ENCODE peak calls at places on chromosomes 3 and 15, in four cellular contexts. X, R, F and Z are unnamed samples.

GRCh38 chr15:59349715-59350420 is 22.8 kb downstream of the MYO1E start:
- DNase-seq in X (no peak), R (no peak), F (no peak), Z (no peak)

GRCh38 chr3:122215592-122216298 is 32.3 kb downstream of the CASR start:
- DNase-seq in X (no peak), R (no peak), F (no peak), Z (no peak)

GRCh38 chr3:61060421-61060861 is 190.8 kb downstream of the FHIT start:
- DNase-seq in X (no peak), R (no peak), F (no peak), Z (no peak)

GRCh38 chr3:63937661-63938651 is 25.8 kb upstream of the SCAANT1 start:
- DNase-seq in X (no peak), R (no peak), F (no peak), Z (no peak)

GRCh38 chr3:171840484-171840830 is 2.7 kb upstream of the TMEM212 start:
- DNase-seq in X (no peak), R (no peak), F (no peak), Z (no peak)

GRCh38 chr3:101433652-101434051 is 79.4 kb downstream of the SENP7 start:
- DNase-seq in X (no peak), R (no peak), F (no peak), Z (no peak)

GRCh38 chr15:64833690-64834089 is 8.0 kb upstream of the PLEKHO2 start:
- DNase-seq in X (no peak), R (no peak), F (no peak), Z (no peak)

GRCh38 chr3:120559228-120560061 is 36.7 kb upstream of the NDUFB4 start:
- DNase-seq in X (peak; percentile 39), R (peak; percentile 76), F (peak; percentile 6), Z (no peak)

GRCh38 chr15:58038426-58039106 is 26.9 kb downstream of the ALDH1A2 start:
- DNase-seq in X (peak; percentile 35), R (peak; percentile 47), F (peak; percentile 63), Z (peak; percentile 21)

GRCh38 chr3:153714588-153715285 is 406.5 kb upstream of the ARHGEF26 start:
- DNase-seq in X (no peak), R (no peak), F (no peak), Z (no peak)

GRCh38 chr15:73323956-73324355 is 44.8 kb downstream of the HCN4 start:
- DNase-seq in X (no peak), R (no peak), F (no peak), Z (no peak)

GRCh38 chr3:106317141-106318055 is 448.6 kb upstream of the CBLB start:
- DNase-seq in X (no peak), R (no peak), F (no peak), Z (no peak)

GRCh38 chr3:163126115-163126514 is 1629.5 kb downstream of the OTOL1 start:
- DNase-seq in X (no peak), R (no peak), F (no peak), Z (no peak)

GRCh38 chr3:42216820-42217416 is 49.1 kb downstream of the CCK start:
- DNase-seq in X (no peak), R (no peak), F (no peak), Z (no peak)

GRCh38 chr3:170477395-170477794 is 58.7 kb downstream of the CLDN11 start:
- DNase-seq in X (no peak), R (no peak), F (no peak), Z (no peak)

GRCh38 chr15:93127286-93127685 is 38.3 kb upstream of the RGMA start:
- DNase-seq in X (no peak), R (no peak), F (no peak), Z (no peak)

GRCh38 chr3:32568953-32569352 is 1.7 kb downstream of the DYNC1LI1 start:
- DNase-seq in X (no peak), R (no peak), F (no peak), Z (no peak)

GRCh38 chr3:8839607-8840325 is 70.4 kb upstream of the OXTR start:
- DNase-seq in X (no peak), R (no peak), F (no peak), Z (no peak)

GRCh38 chr3:185561374-185561943 is 9.1 kb upstream of the LIPH start:
- DNase-seq in X (no peak), R (no peak), F (no peak), Z (no peak)

GRCh38 chr3:186815490-186815889 is 9.2 kb upstream of the RFC4 start:
- DNase-seq in X (peak; percentile 74), R (no peak), F (no peak), Z (no peak)

GRCh38 chr3:106566277-106566676 is 697.5 kb upstream of the CBLB start:
- DNase-seq in X (peak; percentile 36), R (no peak), F (no peak), Z (no peak)

GRCh38 chr3:114365268-114365667 is 71.4 kb downstream of the TIGIT start:
- DNase-seq in X (no peak), R (no peak), F (no peak), Z (no peak)

GRCh38 chr3:26652157-26652556 is 29.6 kb downstream of the LRRC3B start:
- DNase-seq in X (no peak), R (no peak), F (no peak), Z (no peak)

GRCh38 chr15:63600001-63600645 is 2.9 kb downstream of the FBXL22 start:
- DNase-seq in X (peak; percentile 50), R (no peak), F (no peak), Z (no peak)

GRCh38 chr15:58547628-58548307 is 116.0 kb downstream of the LIPC start:
- DNase-seq in X (no peak), R (peak; percentile 27), F (no peak), Z (no peak)

GRCh38 chr3:122665226-122665786 is 15.3 kb upstream of the PARP14 start:
- DNase-seq in X (no peak), R (no peak), F (no peak), Z (no peak)

GRCh38 chr3:33372218-33373081 is 67.8 kb downstream of the UBP1 start:
- DNase-seq in X (peak; percentile 76), R (no peak), F (no peak), Z (peak; percentile 10)

GRCh38 chr3:179455954-179456353 is 4.7 kb upstream of the GNB4 start:
- DNase-seq in X (no peak), R (no peak), F (no peak), Z (no peak)

GRCh38 chr15:60518511-60518910 is 39.6 kb upstream of the ICE2 start:
- DNase-seq in X (no peak), R (no peak), F (no peak), Z (no peak)

GRCh38 chr3:22585504-22585903 is 617.6 kb upstream of the UBE2E2 start:
- DNase-seq in X (no peak), R (no peak), F (no peak), Z (no peak)